ENCODE peak calls at places on chromosomes 3 and 15, in seven cellular contexts. Y is mesendoderm; I is skeletal muscle cell; R is CD8-positive, alpha-beta memory T cell; N is lung; C is IMR-90; Q is lower lobe of right lung. X is an unnamed sample.

GRCh38 chr3:101903426-101903825 is 54.1 kb downstream of the NFKBIZ start:
- DNase-seq in R (no peak), N (no peak), Y (no peak), I (no peak), Q (no peak), C (peak; percentile 55), X (no peak)

GRCh38 chr3:128922804-128923459 is 43.5 kb downstream of the ACAD9 start:
- DNase-seq in I (no peak), Q (no peak), R (peak; percentile 79), Y (no peak), N (no peak), C (no peak), X (no peak)

GRCh38 chr3:193040836-193041672 is 123.4 kb upstream of the MB21D2 start:
- DNase-seq in I (peak; percentile 17), R (peak; percentile 13), Q (no peak), Y (peak; percentile 74), C (peak; percentile 60), N (no peak), X (peak; percentile 40)

GRCh38 chr15:73930790-73931281 is 4.6 kb downstream of the LOXL1 start:
- DNase-seq in Q (peak; percentile 26), R (no peak), Y (no peak), I (peak; percentile 71), C (peak; percentile 55), N (no peak), X (no peak)

GRCh38 chr3:148878073-148878472 is 13.0 kb downstream of the CPA3 start:
- DNase-seq in Q (no peak), R (no peak), N (no peak), I (no peak), Y (no peak), C (no peak), X (no peak)

GRCh38 chr3:194447161-194447560 is 39.6 kb downstream of the ATP13A3 start:
- DNase-seq in R (no peak), Y (no peak), N (no peak), Q (no peak), I (no peak), C (no peak), X (no peak)

GRCh38 chr3:156174229-156174847 is 54.0 kb downstream of the KCNAB1 start:
- DNase-seq in Y (peak; percentile 55), Q (no peak), I (no peak), R (no peak), N (no peak), C (peak; percentile 66), X (peak; percentile 39)

GRCh38 chr3:111577798-111578685 is 17.1 kb downstream of the ZBED2 start:
- DNase-seq in Y (peak; percentile 77), R (no peak), N (no peak), I (peak; percentile 59), Q (no peak), C (peak; percentile 93), X (peak; percentile 82)

GRCh38 chr3:14435175-14436011 is 33.0 kb downstream of the SLC6A6 start:
- DNase-seq in N (no peak), Y (peak; percentile 50), R (no peak), C (no peak), Q (peak; percentile 74), I (no peak), X (no peak)

GRCh38 chr3:112693186-112693585 is 52.2 kb upstream of the CCDC80 start:
- DNase-seq in Y (peak; percentile 65), I (no peak), Q (no peak), C (no peak), R (no peak), N (no peak), X (no peak)

GRCh38 chr15:63046927-63047760 is 4.6 kb downstream of the TPM1 start:
- DNase-seq in Y (peak; percentile 92), N (no peak), Q (no peak), C (no peak), R (no peak), I (no peak), X (no peak)
- H3K4me3 ChIP-seq in Y (no peak overlapping the region), N (no peak overlapping the region), Q (peak overlapping the region; percentile 100), C (peak overlapping the region; percentile 84), R (no peak overlapping the region), I (peak overlapping the region; percentile 71), X (peak overlapping the region; percentile 100)

DNA sequence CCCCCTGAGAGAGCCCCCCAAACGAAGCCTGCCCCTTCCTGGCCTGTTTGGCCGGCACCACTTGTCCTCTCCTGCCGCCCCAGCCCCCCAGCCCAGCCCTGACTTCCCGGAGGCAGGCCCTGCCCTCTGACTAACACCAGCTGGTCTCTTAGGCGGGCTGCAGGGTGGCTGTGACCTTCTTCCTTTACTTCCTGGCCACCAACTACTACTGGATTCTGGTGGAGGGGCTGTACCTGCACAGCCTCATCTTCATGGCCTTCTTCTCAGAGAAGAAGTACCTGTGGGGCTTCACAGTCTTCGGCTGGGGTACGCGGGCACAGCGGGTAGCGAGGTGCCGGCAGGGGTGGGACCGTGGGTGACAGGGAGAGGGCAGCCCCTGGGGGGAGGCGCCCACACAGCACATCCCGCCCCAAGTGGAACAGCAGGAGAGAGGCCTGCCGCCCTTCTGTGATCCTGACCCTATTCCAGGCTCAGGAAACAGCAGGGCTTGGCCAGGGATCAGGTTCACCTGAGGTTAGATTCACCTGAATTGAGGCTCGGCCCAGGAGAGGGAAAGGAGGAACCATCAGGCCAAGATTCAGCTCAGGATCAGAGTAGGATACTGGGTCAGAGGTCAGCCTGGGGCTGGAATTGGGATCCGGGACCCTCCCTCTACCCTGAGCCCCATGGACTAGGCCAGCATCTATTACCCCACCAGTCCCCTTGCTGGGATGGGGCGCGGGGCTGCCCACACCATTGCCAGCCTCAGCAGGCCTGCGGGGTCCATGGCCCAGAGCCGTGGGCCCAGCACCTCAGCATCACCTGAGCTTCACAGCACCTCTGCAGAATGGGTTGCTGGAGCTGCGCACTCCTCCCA is 21.9 kb downstream of the PTH1R start:
- DNase-seq in Y (no peak), R (no peak), Q (peak; percentile 38), I (no peak), N (no peak), C (no peak), X (no peak)
- H3K4me3 ChIP-seq in Y (no peak overlapping the region), R (no peak overlapping the region), Q (no peak overlapping the region), I (peak overlapping the region; percentile 17), N (no peak overlapping the region), C (no peak overlapping the region), X (no peak overlapping the region)

GRCh38 chr3:132418916-132419315 is 1.6 kb downstream of the DNAJC13 start:
- DNase-seq in Q (no peak), R (no peak), N (no peak), I (no peak), C (no peak), Y (no peak), X (no peak)
- H3K4me3 ChIP-seq in Q (peak overlapping the region; percentile 96), R (no peak overlapping the region), N (no peak overlapping the region), I (peak overlapping the region; percentile 98), C (peak overlapping the region; percentile 89), Y (no peak overlapping the region), X (peak overlapping the region; percentile 99)

GRCh38 chr3:126284258-126284904 is 72.8 kb downstream of the KLF15 start:
- DNase-seq in N (no peak), C (peak; percentile 63), Q (no peak), I (no peak), R (no peak), Y (no peak), X (no peak)

GRCh38 chr3:126285369-126285768 is 71.8 kb downstream of the KLF15 start:
- DNase-seq in R (no peak), Y (no peak), C (no peak), N (no peak), I (no peak), Q (no peak), X (no peak)

GRCh38 chr3:126288314-126288713 is 68.9 kb downstream of the KLF15 start:
- DNase-seq in N (no peak), R (no peak), C (no peak), Y (no peak), Q (no peak), I (no peak), X (no peak)

GRCh38 chr3:126287536-126288181 is 69.5 kb downstream of the KLF15 start:
- DNase-seq in Q (peak; percentile 77), C (peak; percentile 28), Y (peak; percentile 79), N (peak; percentile 68), R (no peak), I (no peak), X (peak; percentile 34)

GRCh38 chr3:126287171-126287535 is 70.1 kb downstream of the KLF15 start:
- DNase-seq in Y (no peak), I (no peak), Q (no peak), C (no peak), R (no peak), N (no peak), X (no peak)
- H3K4me3 ChIP-seq in Y (no peak overlapping the region), I (peak overlapping the region; percentile 52), Q (peak overlapping the region; percentile 52), C (peak overlapping the region; percentile 23), R (no peak overlapping the region), N (no peak overlapping the region), X (peak overlapping the region; percentile 54)

DNA sequence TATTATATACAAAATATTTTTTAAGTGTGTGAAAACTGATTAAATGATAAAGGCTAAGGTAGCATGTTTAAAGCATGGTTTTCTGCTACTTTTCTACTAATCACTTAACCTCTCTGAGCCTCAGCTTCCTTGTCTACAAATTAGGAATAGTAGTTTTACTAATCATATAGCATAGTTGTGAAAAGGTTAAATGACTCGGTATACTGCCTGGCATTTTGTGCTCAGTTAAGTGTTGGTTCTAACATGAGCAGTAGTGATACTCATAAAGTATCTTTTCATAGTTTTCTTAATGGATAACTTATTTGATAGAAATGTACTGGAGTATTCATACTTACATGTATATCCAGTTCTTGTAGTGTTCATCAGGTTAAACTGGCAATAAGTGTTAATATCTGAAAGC is 13.6 kb downstream of the RASA2 start:
- DNase-seq in Y (no peak), R (no peak), I (no peak), N (no peak), Q (no peak), C (no peak), X (no peak)
- H3K4me3 ChIP-seq in Y (no peak overlapping the region), R (no peak overlapping the region), I (no peak overlapping the region), N (no peak overlapping the region), Q (no peak overlapping the region), C (no peak overlapping the region), X (no peak overlapping the region)

GRCh38 chr3:71304684-71305083 is 278.8 kb downstream of the FOXP1 start:
- DNase-seq in N (no peak), C (peak; percentile 72), Q (no peak), R (peak; percentile 46), I (no peak), Y (peak; percentile 46), X (peak; percentile 72)
- H3K4me3 ChIP-seq in N (no peak overlapping the region), C (peak overlapping the region; percentile 16), Q (peak overlapping the region; percentile 48), R (peak overlapping the region; percentile 46), I (no peak overlapping the region), Y (no peak overlapping the region), X (peak overlapping the region; percentile 46)

X was measured in brain microvascular endothelial cell.